ENCODE peak calls at places on chromosomes 2 and 18, in five cellular contexts. I is hepatocyte, G is GM23338, V is right atrium auricular region, U is keratinocyte. E is an unnamed sample. For H3K27me3, the result is how much of the 10 kb centered on the place peaks cover.

GRCh38 chr2:197113221-197113831 is 186.8 kb upstream of the PGAP1 start:
- DNase-seq in I (peak), G (peak), V (no peak), U (no peak), E (peak)

GRCh38 chr2:85694052-85695025 is at the start of gene GNLY:
- DNase-seq in I (no peak), G (no peak), V (peak), U (no peak), E (no peak)

GRCh38 chr2:8064608-8065007 is 617.2 kb upstream of the ID2 start:
- DNase-seq in I (no peak), G (no peak), V (no peak), U (no peak), E (no peak)

GRCh38 chr2:214069254-214069653 is 341.6 kb upstream of the VWC2L start:
- DNase-seq in I (peak), G (no peak), V (no peak), U (peak), E (no peak)

GRCh38 chr2:45669109-45669508 is 17.6 kb downstream of the PRKCE start:
- DNase-seq in I (peak), G (no peak), V (no peak), U (no peak), E (no peak)

GRCh38 chr2:232598293-232598692 is 35.1 kb upstream of the EFHD1 start:
- DNase-seq in I (no peak), G (no peak), V (no peak), U (no peak), E (peak)

GRCh38 chr18:32310119-32310518 is 120.3 kb downstream of the MEP1B start:
- DNase-seq in I (peak), G (no peak), V (no peak), U (no peak), E (no peak)

GRCh38 chr2:141767051-141767450 is 363.8 kb downstream of the LRP1B start:
- DNase-seq in I (no peak), G (no peak), V (no peak), U (no peak), E (no peak)

GRCh38 chr18:10131036-10131774 is 217.4 kb downstream of the VAPA start:
- DNase-seq in I (peak), G (peak), V (no peak), U (no peak), E (peak)

GRCh38 chr2:143026411-143027054 is 102.7 kb upstream of the ARHGAP15 start:
- DNase-seq in I (peak), G (peak), V (no peak), U (no peak), E (peak)

GRCh38 chr2:217837001-217837491 is 165.7 kb downstream of the TNS1 start:
- DNase-seq in I (peak), G (peak), V (peak), U (no peak), E (peak)

GRCh38 chr2:96881349-96882195 is 11.7 kb upstream of the SEMA4C start:
- DNase-seq in I (no peak), G (peak), V (no peak), U (no peak), E (peak)

GRCh38 chr2:127651987-127652550 is 6.1 kb downstream of the GPR17 start:
- DNase-seq in I (peak), G (no peak), V (peak), U (no peak), E (no peak)

GRCh38 chr2:44349506-44349905 is 11.8 kb downstream of the PREPL start:
- DNase-seq in I (no peak), G (no peak), V (no peak), U (no peak), E (no peak)

GRCh38 chr18:68448736-68449135 is 266.2 kb downstream of the TMX3 start:
- DNase-seq in I (no peak), G (no peak), V (no peak), U (no peak), E (no peak)

GRCh38 chr2:43324589-43325447 is 98.4 kb upstream of the ZFP36L2 start:
- DNase-seq in I (no peak), G (no peak), V (no peak), U (no peak), E (no peak)

GRCh38 chr2:67215214-67215613 is 181.9 kb upstream of the ETAA1 start:
- DNase-seq in I (peak), G (peak), V (no peak), U (no peak), E (peak)

GRCh38 chr2:109322111-109322510 is 193.1 kb downstream of the SH3RF3 start:
- DNase-seq in I (peak), G (no peak), V (peak), U (peak), E (no peak)

GRCh38 chr18:69239849-69240248 is 160.8 kb upstream of the DOK6 start:
- DNase-seq in I (no peak), G (no peak), V (no peak), U (no peak), E (no peak)

GRCh38 chr2:60213865-60214657 is 339.4 kb downstream of the BCL11A start:
- DNase-seq in I (peak), G (no peak), V (no peak), U (peak), E (no peak)

GRCh38 chr2:28233070-28233718 is 159.5 kb upstream of the FOSL2 start:
- DNase-seq in I (peak), G (no peak), V (no peak), U (no peak), E (no peak)

GRCh38 chr2:22355816-22356433 is 1029.1 kb upstream of the KLHL29 start:
- DNase-seq in I (peak), G (peak), V (peak), U (no peak), E (peak)

GRCh38 chr2:46925444-46926351 is 10.1 kb upstream of the MCFD2 start:
- DNase-seq in I (no peak), G (peak), V (no peak), U (no peak), E (no peak)

DNA sequence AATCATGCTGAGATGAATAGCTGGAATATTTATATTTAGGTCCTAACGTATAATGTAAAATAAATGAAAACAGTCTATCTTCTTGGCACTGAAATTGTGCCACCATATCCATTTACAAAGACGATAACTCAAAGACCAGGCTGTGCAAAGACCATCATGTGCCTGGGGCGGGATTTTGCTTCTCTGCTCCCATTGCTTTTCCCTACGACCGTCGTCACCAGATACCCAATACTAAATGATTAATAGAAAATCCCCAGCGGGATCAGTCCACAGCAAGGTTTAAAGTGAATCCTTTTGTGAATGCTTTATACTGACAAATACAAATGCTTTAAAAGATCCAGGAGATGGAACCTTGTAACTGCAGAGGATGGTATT is 194.3 kb upstream of the ARL4C start:
- DNase-seq in I (no peak), G (no peak), V (no peak), U (no peak), E (no peak)
- H3K4me3 ChIP-seq in I (no peak), G (no peak), V (no peak), U (no peak), E (no peak)

GRCh38 chr2:222288590-222289279 is 10.1 kb downstream of the PAX3 start:
- DNase-seq in I (no peak), G (no peak), V (no peak), U (no peak), E (no peak)
- H3K27me3 ChIP-seq in I (half or more), G (half or more), V (under half), U (half or more), E (half or more)

GRCh38 chr18:59265246-59266018 is 7.8 kb downstream of the RAX start:
- DNase-seq in I (no peak), G (peak), V (no peak), U (no peak), E (peak)
- H3K4me3 ChIP-seq in I (no peak), G (peak), V (no peak), U (peak), E (peak)

GRCh38 chr18:50830544-50830943 is 10.7 kb upstream of the MRO start:
- DNase-seq in I (no peak), G (no peak), V (no peak), U (no peak), E (no peak)
- H3K27me3 ChIP-seq in I (under half), G (under half), V (under half), U (under half), E (under half)

GRCh38 chr2:239305771-239306170 is 95.0 kb downstream of the HDAC4 start:
- DNase-seq in I (no peak), G (peak), V (no peak), U (no peak), E (no peak)

GRCh38 chr2:239305222-239305575 is 95.6 kb downstream of the HDAC4 start:
- DNase-seq in I (no peak), G (peak), V (no peak), U (no peak), E (no peak)

GRCh38 chr2:239303711-239304532 is 96.9 kb downstream of the HDAC4 start:
- DNase-seq in I (peak), G (peak), V (no peak), U (no peak), E (no peak)

GRCh38 chr2:239302808-239303557 is 97.8 kb downstream of the HDAC4 start:
- DNase-seq in I (no peak), G (no peak), V (no peak), U (no peak), E (no peak)

DNA sequence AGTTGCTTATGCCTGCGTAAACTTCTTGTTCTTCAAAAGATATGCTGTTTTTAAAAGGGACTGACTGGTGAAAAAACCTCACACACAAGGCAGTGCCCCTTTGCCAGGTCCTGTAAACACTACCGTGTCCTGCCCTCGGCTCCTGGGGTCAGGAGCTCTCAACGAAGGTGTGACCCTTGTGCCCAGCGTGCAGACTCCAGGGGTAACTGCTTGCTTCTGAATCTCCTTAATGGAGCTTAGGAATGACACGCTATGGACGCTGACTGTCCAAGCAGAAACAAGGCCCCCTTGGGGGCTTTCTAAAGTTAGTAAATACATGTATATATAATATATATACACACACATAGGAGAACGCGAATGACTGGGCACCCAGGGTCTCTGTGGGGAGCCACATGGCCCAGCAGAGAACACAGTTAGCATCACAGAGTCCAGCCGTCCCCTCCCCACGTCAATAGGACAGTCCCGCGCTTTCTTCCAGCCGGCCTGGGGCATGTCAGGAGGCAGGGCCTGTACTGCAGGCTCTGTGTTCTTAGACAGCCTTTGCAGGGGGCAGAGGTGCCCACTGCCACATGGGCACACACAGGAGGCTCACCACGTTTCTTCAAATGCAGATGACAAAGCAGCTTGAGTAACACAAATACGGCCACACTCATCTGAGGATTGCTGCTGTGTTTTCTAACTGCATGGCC is 96.1 kb downstream of the HDAC4 start:
- DNase-seq in I (no peak), G (peak), V (no peak), U (no peak), E (no peak)
- H3K4me3 ChIP-seq in I (no peak), G (no peak), V (no peak), U (no peak), E (no peak)

GRCh38 chr2:219028141-219028540 is 13.2 kb downstream of the CFAP65 start:
- DNase-seq in I (no peak), G (no peak), V (no peak), U (no peak), E (no peak)
- H3K27me3 ChIP-seq in I (under half), G (under half), V (under half), U (under half), E (under half)

E was measured in H7.